ENCODE peak calls at places on chromosome 13, in six cellular contexts. M is activated B cell treated with CpG ODN at 0.5 μM for 24 hours, Q is tibial nerve, O is nephron progenitor cell, Y is AG09309, A is heart left ventricle. N is an unnamed sample.

GRCh38 chr13:82878536-82878935 is 1003.7 kb downstream of the SLITRK1 start:
- DNase-seq in Y (peak), A (no peak), Q (no peak), M (no peak), O (no peak), N (no peak)

GRCh38 chr13:29508130-29508873 is 87.2 kb downstream of the SLC7A1 start:
- DNase-seq in Q (peak), Y (peak), O (peak), A (peak), M (peak), N (peak)

GRCh38 chr13:99087954-99088491 is 110.2 kb upstream of the DOCK9 start:
- DNase-seq in M (peak), Y (no peak), A (no peak), O (peak), Q (no peak), N (no peak)

GRCh38 chr13:44837250-44837649 is 152.0 kb downstream of the NUFIP1 start:
- DNase-seq in O (no peak), Y (no peak), M (no peak), A (no peak), Q (no peak), N (no peak)

GRCh38 chr13:27709779-27710178 is 82.5 kb upstream of the GSX1 start:
- DNase-seq in A (no peak), Y (no peak), O (no peak), M (no peak), Q (no peak), N (no peak)

GRCh38 chr13:98584668-98585397 is 7.9 kb upstream of the STK24 start:
- DNase-seq in A (no peak), Y (no peak), O (no peak), M (no peak), Q (no peak), N (no peak)

GRCh38 chr13:51034906-51035305 is 76.2 kb downstream of the C13orf42 start:
- DNase-seq in Q (no peak), A (no peak), Y (no peak), M (no peak), O (no peak), N (no peak)

GRCh38 chr13:52383362-52383761 is 22.6 kb downstream of the THSD1 start:
- DNase-seq in A (no peak), Y (no peak), O (no peak), Q (no peak), M (no peak), N (no peak)

GRCh38 chr13:33109319-33109718 is 93.1 kb downstream of the KL start:
- DNase-seq in A (no peak), Y (no peak), O (no peak), M (no peak), Q (no peak), N (no peak)

GRCh38 chr13:49395416-49396277 is 48.2 kb downstream of the CAB39L start:
- DNase-seq in A (no peak), M (no peak), Y (no peak), Q (no peak), O (no peak), N (no peak)

DNA sequence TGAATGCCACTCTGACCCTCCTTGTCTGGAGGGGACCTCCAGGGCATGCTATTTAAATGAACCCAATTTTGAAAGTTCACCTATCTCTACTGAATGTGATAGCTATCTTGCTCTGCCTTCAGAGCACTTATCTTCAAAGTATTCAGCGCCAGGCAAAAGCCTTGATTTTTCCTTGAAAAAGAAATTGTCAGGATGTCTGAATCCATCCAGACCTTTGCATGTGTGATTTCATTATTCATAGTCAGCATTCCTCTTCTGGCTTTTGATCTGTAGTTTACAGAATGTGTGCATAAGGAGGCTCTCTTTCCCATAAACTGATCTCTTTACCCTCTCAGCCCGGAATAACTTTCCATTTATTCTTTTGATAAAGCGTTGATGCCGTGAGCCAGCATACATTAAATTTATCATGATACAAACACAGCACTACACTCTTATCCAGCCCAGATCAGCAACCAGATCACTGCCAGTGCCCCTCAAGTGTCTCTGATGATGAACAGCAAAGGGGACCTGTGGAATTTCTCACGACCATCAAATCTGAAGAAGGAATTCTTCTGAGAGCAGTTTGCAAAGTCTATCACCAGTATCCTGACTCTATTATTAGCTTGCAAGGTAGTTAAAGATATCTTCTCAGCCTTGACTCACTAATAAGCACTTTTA is 130.8 kb downstream of the DNAJC15 start:
- DNase-seq in M (no peak), O (no peak), Q (no peak), Y (no peak), A (no peak), N (no peak)
- TF ChIP-seq CTCF in M (no peak), O (no peak), Q (no peak), Y (no peak), A (no peak), N (no peak)

GRCh38 chr13:76991796-76992547 is at the start of gene CLN5:
- DNase-seq in M (peak), A (peak), Q (peak), Y (peak), O (peak), N (peak)
- TF ChIP-seq CTCF in M (no peak), A (no peak), Q (no peak), Y (no peak), O (no peak), N (no peak)

GRCh38 chr13:42041684-42042035 is 6.8 kb upstream of the DGKH start:
- DNase-seq in Q (no peak), M (no peak), Y (no peak), A (peak), O (peak), N (peak)
- TF ChIP-seq CTCF in Q (peak), M (no peak), Y (peak), A (peak), O (peak), N (peak)

DNA sequence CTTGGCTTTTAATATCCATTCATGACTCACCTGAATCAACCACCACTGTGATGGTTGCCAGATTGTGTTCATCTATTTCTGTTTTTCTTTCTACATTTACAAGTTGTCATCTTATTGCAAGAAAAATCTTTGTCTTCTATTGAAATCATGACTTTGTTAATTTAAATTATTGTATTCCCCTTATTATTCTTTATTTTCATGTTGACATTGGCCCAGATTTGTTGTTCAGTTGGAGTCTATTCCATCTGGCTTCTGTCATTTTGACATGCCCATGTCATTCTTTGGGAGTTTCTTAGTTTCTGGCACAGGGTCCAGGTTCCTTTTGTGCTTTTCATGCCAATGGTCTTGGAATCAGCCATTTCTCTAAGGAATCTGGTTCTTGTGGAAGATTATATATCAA is 19.9 kb upstream of the DACH1 start:
- DNase-seq in O (no peak), A (no peak), Y (no peak), Q (no peak), M (no peak), N (no peak)
- TF ChIP-seq CTCF in O (no peak), A (no peak), Y (no peak), Q (no peak), M (no peak), N (no peak)

GRCh38 chr13:111904166-111904565 is 162.8 kb upstream of the SOX1 start:
- DNase-seq in Y (no peak), Q (no peak), M (no peak), A (peak), O (no peak), N (peak)

GRCh38 chr13:111900390-111901180 is 166.4 kb upstream of the SOX1 start:
- DNase-seq in Q (no peak), M (no peak), O (no peak), Y (no peak), A (no peak), N (peak)

GRCh38 chr13:111903143-111903542 is 163.8 kb upstream of the SOX1 start:
- DNase-seq in Y (no peak), A (peak), O (no peak), M (no peak), Q (no peak), N (peak)

GRCh38 chr13:111901301-111901905 is 165.5 kb upstream of the SOX1 start:
- DNase-seq in Y (no peak), A (no peak), M (no peak), O (no peak), Q (no peak), N (peak)

GRCh38 chr13:111902726-111903125 is 164.2 kb upstream of the SOX1 start:
- DNase-seq in O (no peak), M (no peak), A (peak), Q (no peak), Y (no peak), N (peak)
- TF ChIP-seq CTCF in O (no peak), M (no peak), A (no peak), Q (no peak), Y (no peak), N (no peak)

DNA sequence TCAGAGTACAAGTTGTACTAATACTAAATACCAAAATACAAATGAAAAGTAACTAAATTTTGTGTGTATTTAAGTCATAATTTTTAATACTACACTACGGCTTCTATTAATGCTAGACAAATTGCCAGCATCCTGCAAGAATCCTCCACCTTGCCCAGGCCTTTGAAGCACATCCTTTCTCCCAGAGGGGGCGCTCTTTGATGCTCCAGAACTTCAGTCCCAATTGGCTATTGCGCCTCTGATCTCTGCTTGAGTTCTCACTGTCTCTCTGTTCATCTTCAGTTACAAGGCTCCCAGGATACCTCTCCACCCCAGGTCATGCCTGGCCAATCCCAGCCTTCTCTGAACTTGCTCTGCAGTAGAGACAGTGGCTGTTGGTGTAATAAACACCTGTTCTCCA is 141.0 kb downstream of the DCLK1 start:
- DNase-seq in M (no peak), Q (no peak), Y (no peak), A (no peak), O (no peak), N (no peak)
- TF ChIP-seq CTCF in M (no peak), Q (no peak), Y (no peak), A (no peak), O (no peak), N (no peak)

DNA sequence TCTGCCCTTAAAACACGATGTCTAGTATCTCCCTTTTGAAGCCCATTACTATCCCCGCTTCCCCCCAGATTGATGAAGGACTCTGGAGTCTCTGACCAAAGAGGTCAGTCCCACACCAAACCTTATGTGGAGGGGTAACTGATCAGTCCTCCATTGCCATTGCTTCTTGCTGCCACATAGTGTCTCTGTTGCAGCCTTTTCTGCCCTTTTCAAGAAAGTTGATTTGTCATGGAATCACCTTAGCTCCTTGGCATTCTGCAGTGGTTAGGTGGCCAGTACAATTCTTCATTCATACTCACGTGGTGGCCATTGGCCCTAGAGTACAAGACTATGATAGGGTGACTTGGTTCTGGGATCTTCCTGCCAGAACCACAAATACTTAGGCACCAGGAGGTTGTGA is 8.4 kb upstream of the HTR2A start:
- DNase-seq in Q (no peak), A (no peak), O (no peak), M (no peak), Y (no peak), N (no peak)
- TF ChIP-seq CTCF in Q (no peak), A (no peak), O (no peak), M (no peak), Y (peak), N (no peak)

N was measured in coronary artery.